ENCODE peak calls at places on chromosomes 5 and 9, in seven cellular contexts. V, X, Z, K, S, I and T are unnamed samples.

GRCh38 chr9:78778843-78779486 is 482.0 kb downstream of the PSAT1 start:
- DNase-seq in I (no peak), X (no peak), Z (no peak), K (no peak), V (no peak), S (no peak), T (no peak)

GRCh38 chr9:110744753-110745522 is 76.3 kb downstream of the MUSK start:
- DNase-seq in X (peak), V (peak), Z (peak), S (no peak), K (peak), I (no peak), T (peak)

GRCh38 chr5:158039911-158040347 is 181.0 kb upstream of the CLINT1 start:
- DNase-seq in I (no peak), Z (no peak), S (no peak), K (no peak), V (no peak), X (no peak), T (no peak)

GRCh38 chr5:159928122-159928960 is 12.1 kb downstream of the ADRA1B start:
- DNase-seq in V (peak), X (no peak), K (peak), S (no peak), I (no peak), Z (peak), T (peak)

GRCh38 chr9:70601000-70601929 is 186.8 kb upstream of the KLF9 start:
- DNase-seq in X (peak), S (no peak), V (peak), Z (peak), K (peak), I (no peak), T (peak)

GRCh38 chr9:9299134-9299533 is 1313.7 kb downstream of the PTPRD start:
- DNase-seq in K (no peak), Z (no peak), S (no peak), I (no peak), V (no peak), X (no peak), T (no peak)

GRCh38 chr9:76191493-76191892 is 202.7 kb downstream of the RFK start:
- DNase-seq in X (no peak), S (no peak), I (no peak), K (no peak), V (no peak), Z (no peak), T (no peak)

GRCh38 chr5:147901555-147901954 is 4.8 kb downstream of the C5orf46 start:
- DNase-seq in I (no peak), Z (no peak), V (peak), S (no peak), X (no peak), K (no peak), T (peak)

GRCh38 chr5:77893225-77893860 is 117.2 kb upstream of the TBCA start:
- DNase-seq in V (peak), Z (peak), I (peak), S (no peak), K (no peak), X (no peak), T (peak)

GRCh38 chr9:98521141-98521540 is 187.6 kb downstream of the GABBR2 start:
- DNase-seq in K (no peak), I (no peak), X (no peak), S (no peak), V (peak), Z (no peak), T (peak)

GRCh38 chr9:95015569-95015968 is 289.1 kb downstream of the AOPEP start:
- DNase-seq in V (no peak), X (no peak), Z (no peak), I (no peak), K (no peak), S (no peak), T (no peak)

GRCh38 chr5:40021007-40021406 is 596.2 kb upstream of the DAB2 start:
- DNase-seq in S (no peak), K (no peak), X (no peak), I (no peak), V (no peak), Z (no peak), T (no peak)
- TF ChIP-seq CTCF in S (no peak), K (no peak), X (no peak), I (no peak), V (no peak), Z (no peak), T (no peak)

GRCh38 chr5:912356-913091 is 19.8 kb downstream of the TRIP13 start:
- DNase-seq in V (peak), X (peak), S (peak), Z (peak), K (no peak), I (no peak), T (peak)
- H3K4me3 ChIP-seq in V (peak), X (no peak), S (no peak), Z (no peak), K (no peak), I (no peak), T (no peak)

GRCh38 chr5:24535646-24536045 is 109.1 kb downstream of the CDH10 start:
- DNase-seq in K (no peak), X (no peak), Z (no peak), S (no peak), I (no peak), V (no peak), T (no peak)
- TF ChIP-seq CTCF in K (no peak), X (no peak), Z (no peak), S (no peak), I (no peak), V (no peak), T (no peak)

DNA sequence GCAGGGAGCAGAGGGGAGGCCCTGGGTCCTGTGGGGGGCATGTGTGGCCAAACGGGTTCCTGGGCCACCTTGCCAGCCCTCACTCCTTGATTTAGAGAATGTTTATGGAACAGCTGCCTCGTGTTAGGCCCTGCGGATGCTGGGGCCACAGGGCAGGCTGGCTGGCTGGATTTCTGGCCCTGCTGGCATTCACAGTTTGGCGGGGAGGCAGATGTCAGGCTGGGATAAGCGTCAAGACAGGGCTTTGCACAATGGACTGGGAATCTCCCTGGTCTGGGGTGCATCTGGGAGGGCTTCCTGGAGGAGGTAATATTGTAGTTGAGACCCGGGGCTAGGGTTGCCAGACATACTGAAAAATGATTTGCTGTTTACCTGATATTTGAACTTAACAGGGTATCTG is 13.8 kb downstream of the NCS1 start:
- DNase-seq in K (no peak), S (no peak), V (no peak), Z (no peak), X (no peak), I (no peak), T (no peak)
- H3K4me3 ChIP-seq in K (no peak), S (no peak), V (no peak), Z (no peak), X (no peak), I (no peak), T (no peak)

GRCh38 chr5:34041247-34041972 is 1.6 kb downstream of the C1QTNF3 start:
- DNase-seq in I (peak), Z (no peak), S (no peak), V (no peak), X (no peak), K (no peak), T (no peak)
- TF ChIP-seq CTCF in I (no peak), Z (no peak), S (no peak), V (no peak), X (no peak), K (no peak), T (no peak)

GRCh38 chr9:124214596-124215550 is 42.9 kb upstream of the NEK6 start:
- DNase-seq in Z (no peak), I (no peak), K (peak), X (no peak), V (no peak), S (no peak), T (no peak)
- H3K4me3 ChIP-seq in Z (no peak), I (no peak), K (no peak), X (no peak), V (no peak), S (no peak), T (no peak)

DNA sequence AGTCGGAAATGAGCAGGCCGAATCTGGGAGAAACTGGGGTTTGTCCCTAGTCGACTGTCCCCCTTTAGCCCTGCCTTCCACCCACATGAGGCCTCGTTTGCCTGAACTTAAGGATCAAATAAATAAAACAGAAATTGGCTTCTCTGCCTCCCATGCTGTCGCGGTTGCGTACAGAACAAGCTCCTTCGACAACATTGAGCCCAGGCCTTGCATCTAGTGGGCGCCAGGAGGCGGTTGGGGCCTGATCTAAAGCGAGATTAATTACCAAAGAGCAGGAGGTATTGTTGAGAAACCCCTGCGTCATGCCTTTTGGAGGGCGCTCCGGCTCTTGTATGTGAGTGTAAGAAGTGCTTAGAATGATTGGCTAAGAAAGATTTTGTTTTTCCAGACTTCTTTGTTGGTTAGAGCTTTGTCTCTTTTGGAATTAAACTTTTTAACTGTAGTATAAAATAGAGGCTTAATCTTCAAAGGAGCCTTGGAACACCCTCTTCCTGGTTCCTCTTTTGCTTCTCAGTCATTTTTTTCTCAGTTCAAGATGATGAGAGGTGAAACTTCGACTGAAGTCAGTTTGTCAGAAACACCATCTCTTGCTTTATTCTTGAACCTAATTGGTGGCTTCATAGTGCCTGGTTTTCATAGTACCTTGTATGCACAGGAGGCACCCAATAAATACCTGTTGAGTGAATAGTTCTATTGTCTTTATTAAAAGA is 828 bp downstream of the ATP6V0E1 start:
- DNase-seq in I (peak), V (peak), K (peak), X (peak), S (peak), Z (peak), T (peak)
- TF ChIP-seq CTCF in I (peak), V (peak), K (peak), X (no peak), S (peak), Z (peak), T (peak)

GRCh38 chr5:68342693-68343092 is 127.1 kb downstream of the PIK3R1 start:
- DNase-seq in V (no peak), Z (no peak), X (no peak), S (no peak), K (no peak), I (no peak), T (no peak)
- H3K4me3 ChIP-seq in V (no peak), Z (no peak), X (no peak), S (no peak), K (no peak), I (no peak), T (no peak)

GRCh38 chr5:119363271-119363670 is 7.5 kb downstream of the TNFAIP8 start:
- DNase-seq in I (no peak), Z (no peak), X (no peak), V (no peak), K (no peak), S (no peak), T (no peak)
- TF ChIP-seq CTCF in I (no peak), Z (no peak), X (no peak), V (no peak), K (no peak), S (no peak), T (no peak)

DNA sequence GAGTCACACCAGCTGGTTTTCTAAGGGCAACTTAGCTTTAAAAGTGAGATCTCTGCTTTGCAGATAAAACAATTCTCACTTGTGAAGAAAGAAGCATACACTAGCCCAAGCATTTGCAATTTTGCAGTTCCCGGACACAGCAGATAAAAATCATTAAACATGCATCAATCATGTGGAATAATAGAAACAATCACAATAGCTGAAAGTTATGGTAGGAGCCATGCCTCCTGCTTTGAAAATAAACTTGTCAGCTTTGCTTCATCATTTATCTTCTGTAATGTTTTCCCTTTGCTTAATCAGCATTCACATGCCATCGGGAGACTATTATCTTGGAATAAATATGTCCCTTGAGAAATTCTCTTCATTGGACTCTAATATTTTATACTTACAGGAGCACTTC is 60.3 kb upstream of the DAB2 start:
- DNase-seq in I (no peak), S (no peak), V (no peak), K (no peak), Z (no peak), X (no peak), T (no peak)
- H3K4me3 ChIP-seq in I (no peak), S (no peak), V (no peak), K (no peak), Z (no peak), X (no peak), T (no peak)